ENCODE peak calls at places on chromosomes 11 and 22, in nine cellular contexts. One of them, this sample, is unnamed.

GRCh38 chr11:131356201-131356600 is 14.2 kb upstream of the NTM start:
- DNase-seq in endodermal cell: no peak
- DNase-seq in tibial nerve: no peak
- DNase-seq in fibroblast of lung: peak; percentile 28
- DNase-seq in epithelial cell of proximal tubule: no peak
- DNase-seq in lower lobe of right lung: no peak
- DNase-seq in fibroblast of mammary gland: peak; percentile 67
- DNase-seq in tibial artery: no peak
- DNase-seq in psoas muscle: no peak
- DNase-seq in this sample: no peak

GRCh38 chr11:43825217-43825816 is 55.3 kb upstream of the ALKBH3 start:
- DNase-seq in endodermal cell: peak; percentile 54
- DNase-seq in fibroblast of mammary gland: peak; percentile 46
- DNase-seq in epithelial cell of proximal tubule: no peak
- DNase-seq in fibroblast of lung: peak; percentile 55
- DNase-seq in tibial artery: no peak
- DNase-seq in lower lobe of right lung: no peak
- DNase-seq in psoas muscle: no peak
- DNase-seq in tibial nerve: peak; percentile 25
- DNase-seq in this sample: no peak

GRCh38 chr11:103079833-103080232 is 12.1 kb downstream of the DCUN1D5 start:
- DNase-seq in fibroblast of lung: peak; percentile 54
- DNase-seq in endodermal cell: no peak
- DNase-seq in epithelial cell of proximal tubule: no peak
- DNase-seq in tibial artery: no peak
- DNase-seq in psoas muscle: no peak
- DNase-seq in lower lobe of right lung: no peak
- DNase-seq in tibial nerve: no peak
- DNase-seq in fibroblast of mammary gland: peak; percentile 51
- DNase-seq in this sample: no peak

GRCh38 chr11:8265681-8266241 is 2.1 kb upstream of the LMO1 start:
- DNase-seq in endodermal cell: peak; percentile 79
- DNase-seq in psoas muscle: no peak
- DNase-seq in epithelial cell of proximal tubule: no peak
- DNase-seq in tibial nerve: no peak
- DNase-seq in lower lobe of right lung: peak; percentile 18
- DNase-seq in tibial artery: peak; percentile 51
- DNase-seq in fibroblast of lung: no peak
- DNase-seq in fibroblast of mammary gland: no peak
- DNase-seq in this sample: no peak

GRCh38 chr11:85682330-85683305 is 3.4 kb downstream of the CCDC89 start:
- DNase-seq in epithelial cell of proximal tubule: no peak
- DNase-seq in fibroblast of mammary gland: peak; percentile 52
- DNase-seq in tibial nerve: peak; percentile 25
- DNase-seq in psoas muscle: peak; percentile 86
- DNase-seq in tibial artery: peak; percentile 79
- DNase-seq in endodermal cell: no peak
- DNase-seq in fibroblast of lung: peak; percentile 67
- DNase-seq in lower lobe of right lung: peak; percentile 80
- DNase-seq in this sample: peak; percentile 60

GRCh38 chr11:10322830-10323792 is 18.2 kb downstream of the ADM start:
- DNase-seq in psoas muscle: peak; percentile 70
- DNase-seq in lower lobe of right lung: no peak
- DNase-seq in epithelial cell of proximal tubule: no peak
- DNase-seq in tibial nerve: no peak
- DNase-seq in tibial artery: peak; percentile 83
- DNase-seq in fibroblast of mammary gland: peak; percentile 94
- DNase-seq in endodermal cell: peak; percentile 57
- DNase-seq in fibroblast of lung: peak; percentile 94
- DNase-seq in this sample: peak; percentile 54

GRCh38 chr11:92707173-92707619 is 262.3 kb upstream of the MTNR1B start:
- DNase-seq in fibroblast of lung: no peak
- DNase-seq in epithelial cell of proximal tubule: peak; percentile 1
- DNase-seq in fibroblast of mammary gland: no peak
- DNase-seq in tibial nerve: peak; percentile 16
- DNase-seq in lower lobe of right lung: no peak
- DNase-seq in psoas muscle: peak; percentile 64
- DNase-seq in endodermal cell: no peak
- DNase-seq in tibial artery: no peak
- DNase-seq in this sample: no peak

GRCh38 chr22:20111045-20111688 is 4.7 kb upstream of the RANBP1 start:
- DNase-seq in tibial nerve: no peak
- DNase-seq in tibial artery: no peak
- DNase-seq in lower lobe of right lung: peak; percentile 44
- DNase-seq in epithelial cell of proximal tubule: no peak
- DNase-seq in fibroblast of mammary gland: peak; percentile 38
- DNase-seq in endodermal cell: peak; percentile 76
- DNase-seq in fibroblast of lung: peak; percentile 20
- DNase-seq in psoas muscle: peak; percentile 48
- DNase-seq in this sample: peak; percentile 62

GRCh38 chr11:45158891-45159605 is 12.6 kb downstream of the PRDM11 start:
- DNase-seq in tibial nerve: no peak
- DNase-seq in psoas muscle: no peak
- DNase-seq in endodermal cell: no peak
- DNase-seq in epithelial cell of proximal tubule: no peak
- DNase-seq in fibroblast of mammary gland: no peak
- DNase-seq in lower lobe of right lung: no peak
- DNase-seq in tibial artery: peak; percentile 67
- DNase-seq in fibroblast of lung: no peak
- DNase-seq in this sample: no peak

GRCh38 chr11:66412110-66412509 is 8.7 kb upstream of the NPAS4 start:
- DNase-seq in tibial artery: no peak
- DNase-seq in fibroblast of mammary gland: no peak
- DNase-seq in endodermal cell: no peak
- DNase-seq in psoas muscle: no peak
- DNase-seq in epithelial cell of proximal tubule: no peak
- DNase-seq in fibroblast of lung: no peak
- DNase-seq in lower lobe of right lung: no peak
- DNase-seq in tibial nerve: no peak
- DNase-seq in this sample: no peak

GRCh38 chr11:27398413-27398780 is 35.4 kb upstream of the CCDC34 start:
- DNase-seq in tibial nerve: no peak
- DNase-seq in fibroblast of lung: no peak
- DNase-seq in psoas muscle: no peak
- DNase-seq in lower lobe of right lung: no peak
- DNase-seq in epithelial cell of proximal tubule: no peak
- DNase-seq in fibroblast of mammary gland: no peak
- DNase-seq in tibial artery: no peak
- DNase-seq in endodermal cell: no peak
- DNase-seq in this sample: no peak

GRCh38 chr22:29146101-29146560 is 59.6 kb upstream of the EMID1 start:
- DNase-seq in tibial nerve: no peak
- DNase-seq in tibial artery: no peak
- DNase-seq in psoas muscle: peak; percentile 24
- DNase-seq in lower lobe of right lung: no peak
- DNase-seq in endodermal cell: no peak
- DNase-seq in epithelial cell of proximal tubule: no peak
- DNase-seq in fibroblast of lung: no peak
- DNase-seq in fibroblast of mammary gland: no peak
- DNase-seq in this sample: no peak

GRCh38 chr11:115222863-115223530 is 281.2 kb downstream of the CADM1 start:
- DNase-seq in fibroblast of lung: no peak
- DNase-seq in epithelial cell of proximal tubule: no peak
- DNase-seq in tibial artery: no peak
- DNase-seq in endodermal cell: no peak
- DNase-seq in psoas muscle: no peak
- DNase-seq in lower lobe of right lung: no peak
- DNase-seq in tibial nerve: no peak
- DNase-seq in fibroblast of mammary gland: no peak
- DNase-seq in this sample: peak; percentile 59

GRCh38 chr11:123973816-123974215 is 3.8 kb downstream of the OR10S1 start:
- DNase-seq in lower lobe of right lung: no peak
- DNase-seq in epithelial cell of proximal tubule: peak; percentile 23
- DNase-seq in endodermal cell: no peak
- DNase-seq in fibroblast of mammary gland: peak; percentile 76
- DNase-seq in fibroblast of lung: peak; percentile 27
- DNase-seq in psoas muscle: no peak
- DNase-seq in tibial nerve: no peak
- DNase-seq in tibial artery: no peak
- DNase-seq in this sample: no peak

GRCh38 chr11:9057032-9057431 is 34.4 kb downstream of the SCUBE2 start:
- DNase-seq in fibroblast of mammary gland: peak; percentile 22
- DNase-seq in endodermal cell: no peak
- DNase-seq in psoas muscle: no peak
- DNase-seq in epithelial cell of proximal tubule: no peak
- DNase-seq in tibial nerve: no peak
- DNase-seq in tibial artery: no peak
- DNase-seq in lower lobe of right lung: no peak
- DNase-seq in fibroblast of lung: peak; percentile 15
- DNase-seq in this sample: no peak

GRCh38 chr11:74990941-74991340 is 2.2 kb downstream of the NEU3 start:
- DNase-seq in endodermal cell: no peak
- DNase-seq in fibroblast of lung: no peak
- DNase-seq in fibroblast of mammary gland: no peak
- DNase-seq in tibial artery: no peak
- DNase-seq in psoas muscle: no peak
- DNase-seq in tibial nerve: no peak
- DNase-seq in lower lobe of right lung: no peak
- DNase-seq in epithelial cell of proximal tubule: no peak
- DNase-seq in this sample: no peak

GRCh38 chr11:68381716-68382115 is 69.3 kb downstream of the LRP5 start:
- DNase-seq in fibroblast of mammary gland: no peak
- DNase-seq in lower lobe of right lung: no peak
- DNase-seq in tibial artery: peak; percentile 86
- DNase-seq in tibial nerve: no peak
- DNase-seq in fibroblast of lung: no peak
- DNase-seq in epithelial cell of proximal tubule: no peak
- DNase-seq in psoas muscle: peak; percentile 55
- DNase-seq in endodermal cell: no peak
- DNase-seq in this sample: no peak

GRCh38 chr11:57288771-57289579 is 35.8 kb downstream of the TNKS1BP1 start:
- DNase-seq in fibroblast of mammary gland: peak; percentile 96
- DNase-seq in fibroblast of lung: peak; percentile 62
- DNase-seq in lower lobe of right lung: no peak
- DNase-seq in tibial nerve: no peak
- DNase-seq in epithelial cell of proximal tubule: no peak
- DNase-seq in endodermal cell: no peak
- DNase-seq in tibial artery: no peak
- DNase-seq in psoas muscle: no peak
- DNase-seq in this sample: no peak

GRCh38 chr11:42631223-42631843 is 680.5 kb upstream of the API5 start:
- DNase-seq in endodermal cell: peak; percentile 52
- DNase-seq in fibroblast of lung: no peak
- DNase-seq in epithelial cell of proximal tubule: peak; percentile 30
- DNase-seq in fibroblast of mammary gland: peak; percentile 16
- DNase-seq in psoas muscle: no peak
- DNase-seq in tibial artery: no peak
- DNase-seq in lower lobe of right lung: no peak
- DNase-seq in tibial nerve: no peak
- DNase-seq in this sample: no peak

GRCh38 chr11:31509017-31509411 is 408 bp downstream of the IMMP1L start:
- DNase-seq in tibial artery: no peak
- DNase-seq in tibial nerve: no peak
- DNase-seq in psoas muscle: no peak
- DNase-seq in endodermal cell: no peak
- DNase-seq in lower lobe of right lung: no peak
- DNase-seq in fibroblast of lung: no peak
- DNase-seq in epithelial cell of proximal tubule: no peak
- DNase-seq in fibroblast of mammary gland: no peak
- DNase-seq in this sample: peak; percentile 14

GRCh38 chr11:697028-697491 is 1.4 kb downstream of the TMEM80 start:
- DNase-seq in fibroblast of lung: peak; percentile 83
- DNase-seq in epithelial cell of proximal tubule: peak; percentile 91
- DNase-seq in lower lobe of right lung: peak; percentile 52
- DNase-seq in fibroblast of mammary gland: peak; percentile 87
- DNase-seq in psoas muscle: no peak
- DNase-seq in endodermal cell: no peak
- DNase-seq in tibial artery: no peak
- DNase-seq in tibial nerve: no peak
- DNase-seq in this sample: peak; percentile 41

GRCh38 chr11:88281317-88281712 is 56.2 kb downstream of the CTSC start:
- DNase-seq in fibroblast of mammary gland: peak; percentile 23
- DNase-seq in fibroblast of lung: peak; percentile 8
- DNase-seq in endodermal cell: peak; percentile 47
- DNase-seq in psoas muscle: no peak
- DNase-seq in epithelial cell of proximal tubule: peak; percentile 18
- DNase-seq in lower lobe of right lung: no peak
- DNase-seq in tibial artery: no peak
- DNase-seq in tibial nerve: no peak
- DNase-seq in this sample: no peak
- TF ChIP-seq CTCF in fibroblast of mammary gland: peak; percentile 17
- TF ChIP-seq CTCF in fibroblast of lung: no peak
- TF ChIP-seq CTCF in endodermal cell: peak; percentile 46
- TF ChIP-seq CTCF in psoas muscle: peak; percentile 4
- TF ChIP-seq CTCF in epithelial cell of proximal tubule: peak; percentile 56
- TF ChIP-seq CTCF in lower lobe of right lung: no peak
- TF ChIP-seq CTCF in tibial artery: peak; percentile 7
- TF ChIP-seq CTCF in tibial nerve: no peak
- TF ChIP-seq CTCF in this sample: no peak

GRCh38 chr11:95977534-95978174 is 53.7 kb upstream of the MTMR2 start:
- DNase-seq in endodermal cell: no peak
- DNase-seq in lower lobe of right lung: no peak
- DNase-seq in tibial nerve: no peak
- DNase-seq in psoas muscle: no peak
- DNase-seq in fibroblast of mammary gland: peak; percentile 79
- DNase-seq in fibroblast of lung: peak; percentile 35
- DNase-seq in tibial artery: no peak
- DNase-seq in epithelial cell of proximal tubule: no peak
- DNase-seq in this sample: no peak
- H3K4me3 ChIP-seq in endodermal cell: no peak overlapping the region
- H3K4me3 ChIP-seq in lower lobe of right lung: no peak overlapping the region
- H3K4me3 ChIP-seq in tibial nerve: no peak overlapping the region
- H3K4me3 ChIP-seq in psoas muscle: no peak overlapping the region
- H3K4me3 ChIP-seq in fibroblast of mammary gland: no peak overlapping the region
- H3K4me3 ChIP-seq in fibroblast of lung: no peak overlapping the region
- H3K4me3 ChIP-seq in tibial artery: no peak overlapping the region
- H3K4me3 ChIP-seq in epithelial cell of proximal tubule: no peak overlapping the region
- H3K4me3 ChIP-seq in this sample: no peak overlapping the region

GRCh38 chr11:121134758-121135312 is 33.8 kb downstream of the TECTA start:
- DNase-seq in fibroblast of lung: no peak
- DNase-seq in fibroblast of mammary gland: no peak
- DNase-seq in tibial nerve: no peak
- DNase-seq in psoas muscle: no peak
- DNase-seq in endodermal cell: no peak
- DNase-seq in epithelial cell of proximal tubule: no peak
- DNase-seq in lower lobe of right lung: no peak
- DNase-seq in tibial artery: no peak
- DNase-seq in this sample: no peak
- TF ChIP-seq CTCF in fibroblast of lung: no peak
- TF ChIP-seq CTCF in fibroblast of mammary gland: no peak
- TF ChIP-seq CTCF in tibial nerve: no peak
- TF ChIP-seq CTCF in psoas muscle: no peak
- TF ChIP-seq CTCF in endodermal cell: no peak
- TF ChIP-seq CTCF in epithelial cell of proximal tubule: no peak
- TF ChIP-seq CTCF in lower lobe of right lung: no peak
- TF ChIP-seq CTCF in tibial artery: no peak
- TF ChIP-seq CTCF in this sample: no peak

DNA sequence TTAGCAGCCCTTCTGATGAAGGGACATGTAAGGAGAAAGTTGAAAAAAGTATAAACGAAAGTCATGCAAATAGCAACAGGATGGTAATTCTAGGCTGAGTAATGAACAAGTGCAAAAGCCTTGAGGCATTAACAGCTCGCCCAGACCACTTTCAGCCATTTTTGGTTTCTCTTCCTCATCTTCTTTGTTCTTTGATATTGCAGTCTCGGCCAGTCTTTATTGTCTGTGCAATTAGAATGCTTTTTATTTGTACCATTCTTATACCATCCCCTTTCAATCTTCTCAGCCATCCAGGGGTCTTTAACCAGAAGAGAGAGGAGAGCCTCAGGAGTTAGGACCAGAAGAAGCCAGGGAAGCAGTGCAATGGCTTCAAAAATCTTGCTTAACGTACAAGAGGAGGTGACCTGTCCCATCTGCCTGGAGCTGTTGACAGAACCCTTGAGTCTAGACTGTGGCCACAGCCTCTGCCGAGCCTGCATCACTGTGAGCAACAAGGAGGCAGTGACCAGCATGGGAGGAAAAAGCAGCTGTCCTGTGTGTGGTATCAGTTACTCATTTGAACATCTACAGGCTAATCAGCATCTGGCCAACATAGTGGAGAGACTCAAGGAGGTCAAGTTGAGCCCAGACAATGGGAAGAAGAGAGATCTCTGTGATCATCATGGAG is 7.3 kb downstream of the TRIM34 start:
- DNase-seq in tibial artery: no peak
- DNase-seq in epithelial cell of proximal tubule: no peak
- DNase-seq in lower lobe of right lung: no peak
- DNase-seq in fibroblast of lung: no peak
- DNase-seq in tibial nerve: no peak
- DNase-seq in endodermal cell: no peak
- DNase-seq in psoas muscle: no peak
- DNase-seq in fibroblast of mammary gland: no peak
- DNase-seq in this sample: peak; percentile 85
- H3K4me3 ChIP-seq in tibial artery: no peak overlapping the region
- H3K4me3 ChIP-seq in epithelial cell of proximal tubule: no peak overlapping the region
- H3K4me3 ChIP-seq in lower lobe of right lung: no peak overlapping the region
- H3K4me3 ChIP-seq in fibroblast of lung: no peak overlapping the region
- H3K4me3 ChIP-seq in tibial nerve: no peak overlapping the region
- H3K4me3 ChIP-seq in endodermal cell: no peak overlapping the region
- H3K4me3 ChIP-seq in psoas muscle: no peak overlapping the region
- H3K4me3 ChIP-seq in fibroblast of mammary gland: no peak overlapping the region
- H3K4me3 ChIP-seq in this sample: peak overlapping the region; percentile 30

This sample was measured in GM12865.